ENCODE peak calls at places on chromosomes 1 and 21, in eight cellular contexts. One of them, this sample, is unnamed.

GRCh38 chr21:10466200-10466599 is 55.2 kb upstream of the TPTE start:
- DNase-seq in uterus: no peak
- DNase-seq in stimulated activated CD4-positive, alpha-beta T cell treated with anti-CD3 and anti-CD28 coated beads, Interleukin-1b, Interleukin-23, amount 100 ng/mL, for 24 hours: no peak
- DNase-seq in right atrium auricular region: no peak
- DNase-seq in astrocyte of the spinal cord: no peak
- DNase-seq in ELF-1: no peak
- DNase-seq in HEK293T: no peak
- DNase-seq in iris pigment epithelial cell: no peak
- DNase-seq in this sample: no peak

GRCh38 chr1:3000214-3000613 is 21.1 kb upstream of the ACTRT2 start:
- DNase-seq in uterus: no peak
- DNase-seq in right atrium auricular region: no peak
- DNase-seq in astrocyte of the spinal cord: no peak
- DNase-seq in HEK293T: no peak
- DNase-seq in stimulated activated CD4-positive, alpha-beta T cell treated with anti-CD3 and anti-CD28 coated beads, Interleukin-1b, Interleukin-23, amount 100 ng/mL, for 24 hours: no peak
- DNase-seq in iris pigment epithelial cell: no peak
- DNase-seq in ELF-1: no peak
- DNase-seq in this sample: no peak

GRCh38 chr1:204094262-204095247 is 21.6 kb downstream of the SOX13 start:
- DNase-seq in stimulated activated CD4-positive, alpha-beta T cell treated with anti-CD3 and anti-CD28 coated beads, Interleukin-1b, Interleukin-23, amount 100 ng/mL, for 24 hours: no peak
- DNase-seq in iris pigment epithelial cell: no peak
- DNase-seq in HEK293T: no peak
- DNase-seq in uterus: no peak
- DNase-seq in ELF-1: peak; percentile 78
- DNase-seq in right atrium auricular region: no peak
- DNase-seq in astrocyte of the spinal cord: no peak
- DNase-seq in this sample: no peak

GRCh38 chr21:30733026-30733425 is 14.0 kb downstream of the KRTAP21-2 start:
- DNase-seq in uterus: no peak
- DNase-seq in ELF-1: no peak
- DNase-seq in stimulated activated CD4-positive, alpha-beta T cell treated with anti-CD3 and anti-CD28 coated beads, Interleukin-1b, Interleukin-23, amount 100 ng/mL, for 24 hours: no peak
- DNase-seq in right atrium auricular region: no peak
- DNase-seq in astrocyte of the spinal cord: no peak
- DNase-seq in HEK293T: no peak
- DNase-seq in iris pigment epithelial cell: no peak
- DNase-seq in this sample: no peak

GRCh38 chr1:180309338-180309737 is 79.3 kb downstream of the LHX4 start:
- DNase-seq in iris pigment epithelial cell: peak; percentile 79
- DNase-seq in ELF-1: no peak
- DNase-seq in stimulated activated CD4-positive, alpha-beta T cell treated with anti-CD3 and anti-CD28 coated beads, Interleukin-1b, Interleukin-23, amount 100 ng/mL, for 24 hours: no peak
- DNase-seq in astrocyte of the spinal cord: peak; percentile 63
- DNase-seq in HEK293T: no peak
- DNase-seq in uterus: no peak
- DNase-seq in right atrium auricular region: no peak
- DNase-seq in this sample: no peak

GRCh38 chr1:156795787-156796186 is 20.9 kb downstream of the SH2D2A start:
- DNase-seq in stimulated activated CD4-positive, alpha-beta T cell treated with anti-CD3 and anti-CD28 coated beads, Interleukin-1b, Interleukin-23, amount 100 ng/mL, for 24 hours: no peak
- DNase-seq in iris pigment epithelial cell: no peak
- DNase-seq in right atrium auricular region: no peak
- DNase-seq in uterus: no peak
- DNase-seq in astrocyte of the spinal cord: peak; percentile 64
- DNase-seq in HEK293T: no peak
- DNase-seq in ELF-1: no peak
- DNase-seq in this sample: no peak

GRCh38 chr1:28148880-28149195 is 27.7 kb downstream of the PTAFR start:
- DNase-seq in astrocyte of the spinal cord: no peak
- DNase-seq in iris pigment epithelial cell: no peak
- DNase-seq in ELF-1: no peak
- DNase-seq in uterus: no peak
- DNase-seq in stimulated activated CD4-positive, alpha-beta T cell treated with anti-CD3 and anti-CD28 coated beads, Interleukin-1b, Interleukin-23, amount 100 ng/mL, for 24 hours: no peak
- DNase-seq in right atrium auricular region: no peak
- DNase-seq in HEK293T: no peak
- DNase-seq in this sample: no peak

GRCh38 chr1:39134768-39135333 is 69.6 kb upstream of the MACF1 start:
- DNase-seq in stimulated activated CD4-positive, alpha-beta T cell treated with anti-CD3 and anti-CD28 coated beads, Interleukin-1b, Interleukin-23, amount 100 ng/mL, for 24 hours: no peak
- DNase-seq in HEK293T: no peak
- DNase-seq in uterus: no peak
- DNase-seq in right atrium auricular region: no peak
- DNase-seq in iris pigment epithelial cell: no peak
- DNase-seq in ELF-1: no peak
- DNase-seq in astrocyte of the spinal cord: no peak
- DNase-seq in this sample: no peak

GRCh38 chr1:207414606-207415108 is 39.5 kb upstream of the CR2 start:
- DNase-seq in ELF-1: no peak
- DNase-seq in astrocyte of the spinal cord: no peak
- DNase-seq in iris pigment epithelial cell: no peak
- DNase-seq in uterus: no peak
- DNase-seq in stimulated activated CD4-positive, alpha-beta T cell treated with anti-CD3 and anti-CD28 coated beads, Interleukin-1b, Interleukin-23, amount 100 ng/mL, for 24 hours: no peak
- DNase-seq in HEK293T: no peak
- DNase-seq in right atrium auricular region: no peak
- DNase-seq in this sample: peak; percentile 56

GRCh38 chr1:232307299-232307698 is 322.6 kb downstream of the SIPA1L2 start:
- DNase-seq in ELF-1: no peak
- DNase-seq in iris pigment epithelial cell: peak; percentile 5
- DNase-seq in stimulated activated CD4-positive, alpha-beta T cell treated with anti-CD3 and anti-CD28 coated beads, Interleukin-1b, Interleukin-23, amount 100 ng/mL, for 24 hours: no peak
- DNase-seq in right atrium auricular region: no peak
- DNase-seq in astrocyte of the spinal cord: peak; percentile 26
- DNase-seq in HEK293T: no peak
- DNase-seq in uterus: no peak
- DNase-seq in this sample: no peak

GRCh38 chr1:89942825-89943658 is 51.9 kb upstream of the ZNF326 start:
- DNase-seq in iris pigment epithelial cell: peak; percentile 96
- DNase-seq in HEK293T: no peak
- DNase-seq in stimulated activated CD4-positive, alpha-beta T cell treated with anti-CD3 and anti-CD28 coated beads, Interleukin-1b, Interleukin-23, amount 100 ng/mL, for 24 hours: no peak
- DNase-seq in right atrium auricular region: no peak
- DNase-seq in ELF-1: no peak
- DNase-seq in astrocyte of the spinal cord: no peak
- DNase-seq in uterus: no peak
- DNase-seq in this sample: no peak

GRCh38 chr21:46116846-46117585 is 19.1 kb downstream of the COL6A2 start:
- DNase-seq in HEK293T: no peak
- DNase-seq in astrocyte of the spinal cord: no peak
- DNase-seq in stimulated activated CD4-positive, alpha-beta T cell treated with anti-CD3 and anti-CD28 coated beads, Interleukin-1b, Interleukin-23, amount 100 ng/mL, for 24 hours: no peak
- DNase-seq in iris pigment epithelial cell: no peak
- DNase-seq in uterus: peak; percentile 16
- DNase-seq in ELF-1: no peak
- DNase-seq in right atrium auricular region: no peak
- DNase-seq in this sample: no peak

GRCh38 chr1:68162761-68163160 is 69.6 kb downstream of the WLS start:
- DNase-seq in right atrium auricular region: no peak
- DNase-seq in iris pigment epithelial cell: no peak
- DNase-seq in ELF-1: peak; percentile 37
- DNase-seq in HEK293T: no peak
- DNase-seq in stimulated activated CD4-positive, alpha-beta T cell treated with anti-CD3 and anti-CD28 coated beads, Interleukin-1b, Interleukin-23, amount 100 ng/mL, for 24 hours: no peak
- DNase-seq in astrocyte of the spinal cord: no peak
- DNase-seq in uterus: no peak
- DNase-seq in this sample: no peak

GRCh38 chr1:226405411-226405988 is 2.4 kb downstream of the PARP1 start:
- DNase-seq in astrocyte of the spinal cord: no peak
- DNase-seq in uterus: no peak
- DNase-seq in ELF-1: peak; percentile 78
- DNase-seq in iris pigment epithelial cell: no peak
- DNase-seq in HEK293T: no peak
- DNase-seq in stimulated activated CD4-positive, alpha-beta T cell treated with anti-CD3 and anti-CD28 coated beads, Interleukin-1b, Interleukin-23, amount 100 ng/mL, for 24 hours: no peak
- DNase-seq in right atrium auricular region: no peak
- DNase-seq in this sample: peak; percentile 15

GRCh38 chr1:74766579-74766978 is 33.6 kb downstream of the TYW3 start:
- DNase-seq in ELF-1: no peak
- DNase-seq in astrocyte of the spinal cord: peak; percentile 5
- DNase-seq in right atrium auricular region: no peak
- DNase-seq in HEK293T: no peak
- DNase-seq in stimulated activated CD4-positive, alpha-beta T cell treated with anti-CD3 and anti-CD28 coated beads, Interleukin-1b, Interleukin-23, amount 100 ng/mL, for 24 hours: no peak
- DNase-seq in iris pigment epithelial cell: peak; percentile 25
- DNase-seq in uterus: no peak
- DNase-seq in this sample: no peak

GRCh38 chr1:236354330-236355147 is 39.5 kb upstream of the EDARADD start:
- DNase-seq in astrocyte of the spinal cord: peak; percentile 16
- DNase-seq in HEK293T: no peak
- DNase-seq in iris pigment epithelial cell: peak; percentile 67
- DNase-seq in ELF-1: no peak
- DNase-seq in stimulated activated CD4-positive, alpha-beta T cell treated with anti-CD3 and anti-CD28 coated beads, Interleukin-1b, Interleukin-23, amount 100 ng/mL, for 24 hours: no peak
- DNase-seq in right atrium auricular region: peak; percentile 0
- DNase-seq in uterus: no peak
- DNase-seq in this sample: no peak

GRCh38 chr21:40871099-40871498 is 24.1 kb upstream of the DSCAM start:
- DNase-seq in ELF-1: no peak
- DNase-seq in uterus: no peak
- DNase-seq in right atrium auricular region: no peak
- DNase-seq in astrocyte of the spinal cord: no peak
- DNase-seq in iris pigment epithelial cell: no peak
- DNase-seq in HEK293T: no peak
- DNase-seq in stimulated activated CD4-positive, alpha-beta T cell treated with anti-CD3 and anti-CD28 coated beads, Interleukin-1b, Interleukin-23, amount 100 ng/mL, for 24 hours: no peak
- DNase-seq in this sample: no peak

GRCh38 chr1:150156868-150157603 is 7.3 kb downstream of the PLEKHO1 start:
- DNase-seq in stimulated activated CD4-positive, alpha-beta T cell treated with anti-CD3 and anti-CD28 coated beads, Interleukin-1b, Interleukin-23, amount 100 ng/mL, for 24 hours: no peak
- DNase-seq in iris pigment epithelial cell: peak; percentile 50
- DNase-seq in right atrium auricular region: no peak
- DNase-seq in uterus: no peak
- DNase-seq in ELF-1: no peak
- DNase-seq in astrocyte of the spinal cord: peak; percentile 38
- DNase-seq in HEK293T: no peak
- DNase-seq in this sample: no peak